ENCODE peak calls at places on chromosomes 13 and 19, in seven cellular contexts. O is RWPE1; V is MM.1S; I is CD8-positive, alpha-beta T cell; B is fibroblast of pulmonary artery; L is GM13976; R is AG04450. Q is an unnamed sample.

GRCh38 chr19:51722492-51722891 is 1.3 kb downstream of the HAS1 start:
- DNase-seq in O (no peak), V (no peak), I (no peak), B (no peak), L (no peak), R (no peak), Q (no peak)

GRCh38 chr13:74575729-74576125 is 441.5 kb upstream of the KLF12 start:
- DNase-seq in O (peak), V (peak), I (peak), B (peak), L (peak), R (no peak), Q (peak)

GRCh38 chr19:58033741-58034475 is at the start of gene ZSCAN1:
- DNase-seq in O (no peak), V (no peak), I (peak), B (peak), L (no peak), R (no peak), Q (no peak)

GRCh38 chr13:31314961-31315360 is 115.2 kb downstream of the B3GLCT start:
- DNase-seq in O (no peak), V (no peak), I (no peak), B (no peak), L (no peak), R (no peak), Q (no peak)

GRCh38 chr13:98144501-98145350 is 1.8 kb downstream of the FARP1 start:
- DNase-seq in O (peak), V (no peak), I (no peak), B (peak), L (no peak), R (peak), Q (no peak)

GRCh38 chr13:20430296-20430695 is 95.4 kb downstream of the CRYL1 start:
- DNase-seq in O (no peak), V (no peak), I (no peak), B (no peak), L (no peak), R (no peak), Q (no peak)

GRCh38 chr19:4897146-4897545 is 5.5 kb downstream of the ARRDC5 start:
- DNase-seq in O (no peak), V (no peak), I (no peak), B (no peak), L (no peak), R (no peak), Q (no peak)

GRCh38 chr13:92136449-92137180 is 738.2 kb downstream of the GPC5 start:
- DNase-seq in O (no peak), V (no peak), I (no peak), B (peak), L (no peak), R (no peak), Q (no peak)

GRCh38 chr13:106599875-106600797 is 32.2 kb upstream of the ARGLU1 start:
- DNase-seq in O (no peak), V (no peak), I (no peak), B (peak), L (no peak), R (peak), Q (no peak)

GRCh38 chr19:34990578-34991192 is 9.4 kb upstream of the GRAMD1A start:
- DNase-seq in O (no peak), V (no peak), I (no peak), B (no peak), L (peak), R (no peak), Q (no peak)

GRCh38 chr13:94967183-94968039 is 255.1 kb upstream of the SOX21 start:
- DNase-seq in O (no peak), V (peak), I (no peak), B (peak), L (peak), R (no peak), Q (peak)

GRCh38 chr19:48400018-48400742 is 6.7 kb downstream of the GRIN2D start:
- DNase-seq in O (no peak), V (no peak), I (no peak), B (peak), L (peak), R (no peak), Q (peak)

GRCh38 chr19:45467115-45467455 is 711 bp upstream of the FOSB start:
- DNase-seq in O (no peak), V (no peak), I (no peak), B (no peak), L (no peak), R (no peak), Q (no peak)

GRCh38 chr13:81582381-81582780 is 1241.5 kb upstream of the SPRY2 start:
- DNase-seq in O (no peak), V (no peak), I (no peak), B (no peak), L (no peak), R (no peak), Q (no peak)

GRCh38 chr13:76812206-76812882 is 73.9 kb downstream of the KCTD12 start:
- DNase-seq in O (no peak), V (no peak), I (no peak), B (no peak), L (no peak), R (no peak), Q (no peak)

GRCh38 chr19:575527-576506 is 3.4 kb downstream of the BSG start:
- DNase-seq in O (peak), V (no peak), I (no peak), B (peak), L (no peak), R (no peak), Q (no peak)

GRCh38 chr19:34017024-34017423 is 155.3 kb upstream of the LSM14A start:
- DNase-seq in O (no peak), V (no peak), I (no peak), B (no peak), L (no peak), R (no peak), Q (no peak)

GRCh38 chr13:88068316-88068715 is 397.1 kb downstream of the SLITRK5 start:
- DNase-seq in O (no peak), V (no peak), I (no peak), B (no peak), L (no peak), R (peak), Q (no peak)

GRCh38 chr19:55494172-55494761 is 6.0 kb downstream of the SSC5D start:
- DNase-seq in O (no peak), V (no peak), I (no peak), B (peak), L (no peak), R (no peak), Q (no peak)

GRCh38 chr13:95391325-95391724 is 90.1 kb upstream of the ABCC4 start:
- DNase-seq in O (no peak), V (no peak), I (no peak), B (peak), L (no peak), R (no peak), Q (no peak)

GRCh38 chr19:30446844-30447243 is 74.7 kb downstream of the ZNF536 start:
- DNase-seq in O (no peak), V (no peak), I (no peak), B (no peak), L (no peak), R (no peak), Q (no peak)

GRCh38 chr13:95677564-95678386 is 836 bp downstream of the DNAJC3 start:
- DNase-seq in O (peak), V (peak), I (no peak), B (peak), L (no peak), R (no peak), Q (no peak)

GRCh38 chr19:14091086-14091884 is 734 bp upstream of the SAMD1 start:
- DNase-seq in O (peak), V (peak), I (peak), B (peak), L (peak), R (no peak), Q (peak)

GRCh38 chr19:14090509-14091085 is at the start of gene SAMD1:
- DNase-seq in O (peak), V (peak), I (peak), B (peak), L (peak), R (peak), Q (peak)

GRCh38 chr19:14089662-14090508 is 666 bp downstream of the SAMD1 start:
- DNase-seq in O (peak), V (peak), I (peak), B (peak), L (no peak), R (no peak), Q (peak)

GRCh38 chr19:14088634-14089411 is 1.7 kb downstream of the SAMD1 start:
- DNase-seq in O (no peak), V (no peak), I (no peak), B (no peak), L (no peak), R (no peak), Q (no peak)

DNA sequence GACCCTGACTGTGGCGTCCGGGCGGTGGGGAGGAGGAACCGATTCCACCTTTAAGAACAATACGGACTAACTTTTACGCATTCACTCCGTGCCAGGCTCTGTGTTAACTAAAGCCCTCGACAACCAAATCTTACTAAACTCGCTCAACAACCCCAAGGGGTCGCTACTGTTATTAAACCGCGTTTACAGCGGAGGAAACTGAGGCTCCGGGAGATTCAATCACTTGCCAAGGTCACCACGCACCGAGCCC is 1.2 kb downstream of the SAMD1 start:
- DNase-seq in O (no peak), V (no peak), I (no peak), B (peak), L (no peak), R (no peak), Q (no peak)
- TF ChIP-seq CTCF in O (no peak), V (no peak), I (peak), B (no peak), L (no peak), R (peak), Q (peak)

GRCh38 chr13:110351636-110352420 is 44.7 kb downstream of the COL4A2 start:
- DNase-seq in O (no peak), V (no peak), I (no peak), B (no peak), L (no peak), R (no peak), Q (no peak)

GRCh38 chr13:110353339-110353977 is 46.4 kb downstream of the COL4A2 start:
- DNase-seq in O (no peak), V (no peak), I (no peak), B (no peak), L (no peak), R (no peak), Q (no peak)

GRCh38 chr13:110354209-110354627 is 47.1 kb downstream of the COL4A2 start:
- DNase-seq in O (no peak), V (no peak), I (no peak), B (no peak), L (peak), R (no peak), Q (no peak)

GRCh38 chr13:110354715-110355473 is 47.8 kb downstream of the COL4A2 start:
- DNase-seq in O (no peak), V (no peak), I (no peak), B (no peak), L (peak), R (no peak), Q (peak)

DNA sequence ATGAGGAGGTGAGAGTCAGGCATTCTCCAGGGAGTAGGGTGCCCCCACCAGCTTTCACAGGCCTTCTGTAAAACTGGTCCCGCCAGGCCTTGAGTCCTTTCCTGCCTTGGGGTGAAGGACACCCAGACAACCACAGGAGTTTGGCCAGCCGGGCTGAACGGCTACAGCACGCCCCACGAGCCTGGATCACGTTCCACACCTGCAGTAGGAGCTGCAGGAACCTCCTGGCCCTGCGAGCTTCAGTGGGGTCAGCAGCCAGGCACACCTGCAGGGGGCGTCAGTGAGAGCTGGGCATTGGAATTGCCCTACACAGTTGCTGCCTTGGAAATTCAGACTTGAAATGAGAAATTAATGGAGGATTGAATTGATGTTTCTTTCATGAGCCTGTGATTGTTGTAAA is 45.7 kb downstream of the COL4A2 start:
- DNase-seq in O (no peak), V (no peak), I (no peak), B (no peak), L (no peak), R (no peak), Q (no peak)
- TF ChIP-seq CTCF in O (no peak), V (no peak), I (no peak), B (peak), L (no peak), R (peak), Q (peak)

GRCh38 chr19:43563816-43564215 is 11.5 kb downstream of the XRCC1 start:
- DNase-seq in O (no peak), V (no peak), I (no peak), B (no peak), L (no peak), R (no peak), Q (no peak)

GRCh38 chr19:43561144-43561970 is 14.0 kb downstream of the XRCC1 start:
- DNase-seq in O (no peak), V (no peak), I (no peak), B (no peak), L (no peak), R (no peak), Q (no peak)

GRCh38 chr19:43562211-43562697 is 13.1 kb downstream of the XRCC1 start:
- DNase-seq in O (no peak), V (no peak), I (no peak), B (no peak), L (no peak), R (no peak), Q (no peak)

GRCh38 chr19:43562698-43563241 is 12.6 kb downstream of the XRCC1 start:
- DNase-seq in O (no peak), V (no peak), I (peak), B (peak), L (peak), R (peak), Q (peak)

GRCh38 chr19:43560687-43561086 is 14.6 kb downstream of the XRCC1 start:
- DNase-seq in O (no peak), V (no peak), I (no peak), B (no peak), L (no peak), R (no peak), Q (no peak)
- TF ChIP-seq CTCF in O (no peak), V (no peak), I (no peak), B (no peak), L (no peak), R (no peak), Q (no peak)

GRCh38 chr13:93953856-93954255 is 525.6 kb downstream of the DCT start:
- DNase-seq in O (no peak), V (no peak), I (no peak), B (peak), L (no peak), R (no peak), Q (no peak)

GRCh38 chr13:93947651-93948050 is 531.8 kb downstream of the DCT start:
- DNase-seq in O (no peak), V (peak), I (no peak), B (no peak), L (no peak), R (no peak), Q (no peak)

GRCh38 chr13:93948523-93948922 is 531.0 kb downstream of the DCT start:
- DNase-seq in O (no peak), V (no peak), I (no peak), B (no peak), L (no peak), R (no peak), Q (no peak)

GRCh38 chr13:93956416-93956815 is 523.1 kb downstream of the DCT start:
- DNase-seq in O (no peak), V (no peak), I (no peak), B (no peak), L (no peak), R (no peak), Q (no peak)

DNA sequence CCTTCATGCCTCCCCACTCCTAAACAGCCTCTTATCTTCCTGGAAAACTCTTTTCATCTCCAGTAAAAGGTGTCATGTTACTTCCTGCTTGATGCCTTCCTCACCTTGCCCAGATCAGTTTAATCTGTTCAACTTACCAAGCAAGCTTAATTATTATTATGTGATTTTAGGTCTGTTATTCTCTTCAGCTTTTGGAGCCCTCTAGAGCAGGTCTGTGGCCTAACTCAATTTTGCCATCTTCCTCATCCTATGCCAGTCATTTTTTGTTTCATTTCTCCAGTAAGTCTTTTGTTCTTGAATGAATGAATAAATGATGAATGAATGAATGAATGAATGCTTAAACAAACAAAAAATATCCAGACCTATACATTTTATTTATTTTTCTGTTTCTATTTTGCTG is 528.3 kb downstream of the DCT start:
- DNase-seq in O (no peak), V (no peak), I (no peak), B (peak), L (no peak), R (no peak), Q (no peak)
- TF ChIP-seq CTCF in O (no peak), V (peak), I (no peak), B (peak), L (peak), R (peak), Q (no peak)

DNA sequence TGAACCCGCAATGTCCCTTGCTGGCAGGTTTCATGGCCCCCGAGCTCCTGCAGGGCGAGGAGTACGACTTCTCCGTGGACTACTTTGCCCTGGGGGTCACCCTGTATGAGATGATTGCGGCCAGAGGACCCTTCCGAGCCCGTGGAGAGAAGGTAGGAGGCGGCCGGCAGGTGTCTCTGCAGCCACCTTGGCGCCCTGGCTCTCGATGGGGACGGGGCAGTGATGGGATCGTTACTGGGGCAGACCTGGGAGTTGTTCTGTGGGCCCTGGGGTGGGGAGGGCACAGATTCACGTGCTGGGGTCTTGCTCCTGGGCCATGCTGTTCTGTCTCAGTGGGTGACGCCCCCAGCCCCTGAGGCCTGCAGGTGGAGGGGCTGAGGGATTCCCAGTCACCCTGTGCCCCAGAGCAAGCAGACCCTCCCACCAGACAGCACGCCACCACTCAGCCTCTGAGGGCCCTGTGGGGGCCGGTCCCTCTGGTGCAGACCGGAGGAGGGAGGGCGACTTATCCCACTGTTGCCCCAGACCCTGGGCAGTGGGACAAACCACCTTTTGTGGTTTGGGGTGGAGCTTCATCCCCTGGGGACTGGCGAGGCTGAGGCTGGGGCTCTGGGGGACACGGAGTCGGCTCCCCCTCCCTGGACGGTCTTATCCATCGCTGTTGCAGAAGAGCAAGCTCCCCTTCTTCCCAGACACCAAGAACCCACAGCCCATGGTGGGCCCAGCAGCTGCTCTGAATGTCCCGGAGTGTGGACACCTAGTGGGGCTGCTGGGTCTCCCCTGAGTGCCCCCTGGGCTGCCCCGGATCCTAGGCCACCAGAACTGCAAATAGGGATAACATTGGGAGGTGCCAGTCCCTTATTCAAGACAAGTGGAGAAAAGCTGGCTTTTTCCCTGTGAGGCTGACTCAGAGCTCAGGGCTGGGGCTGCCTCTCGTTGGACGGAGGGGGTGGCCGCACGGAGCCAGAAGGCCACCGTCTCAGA is 27.5 kb upstream of the TMEM255B start:
- DNase-seq in O (no peak), V (no peak), I (no peak), B (no peak), L (no peak), R (no peak), Q (no peak)
- TF ChIP-seq CTCF in O (no peak), V (peak), I (no peak), B (no peak), L (no peak), R (no peak), Q (no peak)

GRCh38 chr19:13902993-13903555 is 2.8 kb downstream of the BRME1 start:
- DNase-seq in O (no peak), V (peak), I (no peak), B (peak), L (peak), R (no peak), Q (no peak)
- TF ChIP-seq CTCF in O (peak), V (peak), I (peak), B (peak), L (peak), R (peak), Q (peak)

GRCh38 chr19:6239401-6239844 is 40.4 kb downstream of the MLLT1 start:
- DNase-seq in O (peak), V (no peak), I (no peak), B (peak), L (no peak), R (no peak), Q (no peak)

GRCh38 chr19:6236310-6237291 is 43.2 kb downstream of the MLLT1 start:
- DNase-seq in O (peak), V (no peak), I (no peak), B (no peak), L (no peak), R (no peak), Q (no peak)

GRCh38 chr19:6239871-6240676 is 39.7 kb downstream of the MLLT1 start:
- DNase-seq in O (no peak), V (no peak), I (no peak), B (no peak), L (no peak), R (no peak), Q (no peak)

GRCh38 chr19:6238256-6238642 is 41.5 kb downstream of the MLLT1 start:
- DNase-seq in O (no peak), V (no peak), I (peak), B (peak), L (no peak), R (no peak), Q (no peak)

GRCh38 chr19:6238643-6239281 is 41.0 kb downstream of the MLLT1 start:
- DNase-seq in O (peak), V (no peak), I (no peak), B (peak), L (no peak), R (no peak), Q (no peak)
- TF ChIP-seq CTCF in O (no peak), V (no peak), I (no peak), B (no peak), L (no peak), R (no peak), Q (no peak)

GRCh38 chr19:8017808-8018207 is 12.4 kb upstream of the ELAVL1 start:
- DNase-seq in O (no peak), V (peak), I (no peak), B (no peak), L (peak), R (no peak), Q (peak)
- TF ChIP-seq CTCF in O (no peak), V (peak), I (no peak), B (no peak), L (peak), R (no peak), Q (peak)

DNA sequence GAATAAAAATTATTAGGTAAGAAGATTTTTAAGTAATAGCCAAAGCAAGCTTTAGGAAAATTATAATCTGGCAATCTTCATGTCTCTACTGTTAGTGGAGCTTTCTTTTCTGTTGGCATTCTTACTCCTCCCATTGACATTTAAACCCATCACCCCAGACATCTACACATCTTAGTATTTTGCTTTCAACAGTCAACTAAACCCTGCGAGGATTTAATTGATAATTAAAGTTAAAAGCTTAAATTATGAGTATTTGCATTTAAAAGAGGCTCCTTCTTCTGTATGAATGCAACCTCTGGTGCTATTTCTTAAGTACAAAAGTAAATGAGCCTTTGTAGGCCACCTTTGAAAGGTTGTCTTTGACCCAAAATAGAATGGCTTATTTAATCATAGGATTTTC is 148.1 kb downstream of the DACH1 start:
- DNase-seq in O (no peak), V (no peak), I (no peak), B (no peak), L (no peak), R (no peak), Q (no peak)
- TF ChIP-seq CTCF in O (no peak), V (no peak), I (no peak), B (no peak), L (no peak), R (no peak), Q (no peak)

Q was measured in GM10248.